ENCODE peak calls at places on chromosomes 6 and 20, in five cellular contexts. S is bronchial epithelial cell, C is colonic mucosa, A is fibroblast of pulmonary artery, G is AG04450. Y is an unnamed sample.

GRCh38 chr6:166382500-166382932 is 224 bp downstream of the MPC1 start:
- DNase-seq in S (no peak), C (peak), A (no peak), G (no peak), Y (no peak)

GRCh38 chr20:63117661-63118302 is 98.1 kb downstream of the YTHDF1 start:
- DNase-seq in S (no peak), C (no peak), A (no peak), G (no peak), Y (no peak)

GRCh38 chr20:39112196-39112743 is 150.1 kb downstream of the DHX35 start:
- DNase-seq in S (peak), C (no peak), A (peak), G (no peak), Y (peak)

GRCh38 chr20:20711413-20711812 is 1.0 kb downstream of the RALGAPA2 start:
- DNase-seq in S (peak), C (peak), A (no peak), G (no peak), Y (peak)

GRCh38 chr6:143536866-143537691 is 25.6 kb upstream of the FUCA2 start:
- DNase-seq in S (peak), C (peak), A (peak), G (no peak), Y (peak)

GRCh38 chr6:2971420-2972218 is at the start of gene SERPINB6:
- DNase-seq in S (no peak), C (peak), A (peak), G (no peak), Y (peak)

GRCh38 chr6:107717781-107718180 is 106.3 kb downstream of the SCML4 start:
- DNase-seq in S (no peak), C (no peak), A (no peak), G (no peak), Y (no peak)

GRCh38 chr6:54892831-54893230 is 46.3 kb downstream of the FAM83B start:
- DNase-seq in S (peak), C (no peak), A (peak), G (peak), Y (peak)

GRCh38 chr6:40997256-40997957 is 41.6 kb downstream of the UNC5CL start:
- DNase-seq in S (peak), C (peak), A (peak), G (peak), Y (peak)

GRCh38 chr6:117267766-117268534 is 2.6 kb downstream of the VGLL2 start:
- DNase-seq in S (no peak), C (no peak), A (no peak), G (no peak), Y (no peak)
- TF ChIP-seq CTCF in S (no peak), C (no peak), A (no peak), G (no peak), Y (no peak)

GRCh38 chr20:10998476-10998875 is 324.7 kb upstream of the JAG1 start:
- DNase-seq in S (no peak), C (no peak), A (no peak), G (no peak), Y (no peak)

GRCh38 chr20:11003341-11003740 is 329.5 kb upstream of the JAG1 start:
- DNase-seq in S (peak), C (no peak), A (no peak), G (no peak), Y (no peak)

GRCh38 chr20:11000416-11000815 is 326.6 kb upstream of the JAG1 start:
- DNase-seq in S (no peak), C (no peak), A (no peak), G (no peak), Y (no peak)

GRCh38 chr20:11001767-11002540 is 328.2 kb upstream of the JAG1 start:
- DNase-seq in S (peak), C (no peak), A (peak), G (no peak), Y (peak)
- H3K4me3 ChIP-seq in S (no peak), C (no peak), A (no peak), G (no peak), Y (no peak)

GRCh38 chr6:79764758-79765157 is 133.6 kb downstream of the SH3BGRL2 start:
- DNase-seq in S (no peak), C (no peak), A (no peak), G (no peak), Y (no peak)

GRCh38 chr6:79763301-79763700 is 132.2 kb downstream of the SH3BGRL2 start:
- DNase-seq in S (no peak), C (no peak), A (no peak), G (no peak), Y (no peak)

GRCh38 chr6:79756496-79756895 is 125.4 kb downstream of the SH3BGRL2 start:
- DNase-seq in S (no peak), C (no peak), A (no peak), G (no peak), Y (no peak)

GRCh38 chr6:79762370-79762769 is 131.2 kb downstream of the SH3BGRL2 start:
- DNase-seq in S (peak), C (no peak), A (peak), G (no peak), Y (no peak)
- TF ChIP-seq CTCF in S (peak), C (no peak), A (peak), G (peak), Y (peak)

DNA sequence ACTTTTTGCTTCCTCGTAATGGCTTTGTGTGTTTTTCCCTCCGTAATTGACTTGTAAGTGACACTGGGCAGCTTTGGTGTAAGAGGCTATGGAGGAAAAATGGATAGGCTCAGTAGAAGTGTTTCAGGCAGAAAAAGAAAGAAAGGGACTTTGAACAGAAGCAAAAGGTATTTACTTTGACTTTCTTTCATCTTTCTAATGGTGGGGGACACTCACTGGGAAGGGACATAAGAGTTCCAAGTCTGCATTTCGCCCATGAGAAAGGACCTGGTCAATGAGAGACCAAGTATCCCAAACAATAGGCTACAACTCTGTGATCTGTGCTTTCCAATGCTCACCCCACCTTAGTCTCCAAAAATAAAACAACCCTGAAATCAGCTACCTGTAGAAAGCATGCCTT is 41.6 kb downstream of the NOX3 start:
- DNase-seq in S (no peak), C (no peak), A (no peak), G (no peak), Y (no peak)
- H3K4me3 ChIP-seq in S (no peak), C (no peak), A (no peak), G (no peak), Y (no peak)